ENCODE peak calls at places on chromosomes 5 and 9, in ten cellular contexts. U is right atrium auricular region, O is IMR-90, H is endodermal cell, X is uterus, T is A549, F is thyroid gland, L is ovary, N is mammary epithelial cell, M is lower lobe of right lung. Q is an unnamed sample. For H3K4me1, the result is how much of the 10 kb centered on the place peaks cover.

GRCh38 chr9:110842976-110843375 is 174.4 kb downstream of the MUSK start:
- DNase-seq in U (no peak), O (peak), H (no peak), X (no peak), T (no peak), F (no peak), L (no peak), N (no peak), M (no peak), Q (no peak)

GRCh38 chr5:73812962-73813588 is 187.1 kb downstream of the ARHGEF28 start:
- DNase-seq in U (no peak), O (no peak), H (no peak), X (peak), T (peak), F (peak), L (no peak), N (peak), M (no peak), Q (no peak)

GRCh38 chr5:170495796-170496195 is 8.0 kb upstream of the KCNIP1 start:
- DNase-seq in U (no peak), O (no peak), H (no peak), X (no peak), T (no peak), F (no peak), L (no peak), N (no peak), M (no peak), Q (no peak)

GRCh38 chr5:79330071-79330470 is 94.1 kb downstream of the JMY start:
- DNase-seq in U (no peak), O (peak), H (no peak), X (no peak), T (no peak), F (no peak), L (no peak), N (no peak), M (no peak), Q (no peak)

GRCh38 chr5:922745-923472 is 30.2 kb downstream of the TRIP13 start:
- DNase-seq in U (no peak), O (no peak), H (no peak), X (peak), T (no peak), F (no peak), L (no peak), N (no peak), M (no peak), Q (no peak)

GRCh38 chr5:111461261-111461671 is 51.1 kb downstream of the STARD4 start:
- DNase-seq in U (no peak), O (peak), H (peak), X (no peak), T (peak), F (no peak), L (no peak), N (peak), M (no peak), Q (no peak)

GRCh38 chr5:134275822-134276221 is 49.9 kb upstream of the PPP2CA start:
- DNase-seq in U (no peak), O (peak), H (no peak), X (no peak), T (no peak), F (no peak), L (no peak), N (no peak), M (no peak), Q (no peak)

GRCh38 chr5:171528865-171529264 is 109.4 kb downstream of the FGF18 start:
- DNase-seq in U (no peak), O (no peak), H (no peak), X (no peak), T (no peak), F (no peak), L (no peak), N (no peak), M (no peak), Q (no peak)

GRCh38 chr9:87882627-87883026 is at the start of gene SPATA31E1:
- DNase-seq in U (no peak), O (no peak), H (peak), X (no peak), T (no peak), F (no peak), L (no peak), N (no peak), M (no peak), Q (no peak)

GRCh38 chr5:167466992-167467391 is 824.5 kb upstream of the WWC1 start:
- DNase-seq in U (no peak), O (no peak), H (peak), X (no peak), T (no peak), F (no peak), L (no peak), N (no peak), M (no peak), Q (no peak)

GRCh38 chr5:137815202-137815990 is 52.3 kb upstream of the MYOT start:
- DNase-seq in U (no peak), O (no peak), H (no peak), X (no peak), T (no peak), F (no peak), L (no peak), N (no peak), M (no peak), Q (no peak)

GRCh38 chr5:6470672-6471071 is 22.0 kb downstream of the UBE2QL1 start:
- DNase-seq in U (no peak), O (no peak), H (no peak), X (no peak), T (no peak), F (no peak), L (no peak), N (no peak), M (no peak), Q (no peak)

GRCh38 chr5:111494350-111494999 is 17.9 kb downstream of the STARD4 start:
- DNase-seq in U (no peak), O (peak), H (no peak), X (no peak), T (no peak), F (no peak), L (no peak), N (peak), M (no peak), Q (no peak)

GRCh38 chr5:156393980-156394379 is 67.0 kb downstream of the SGCD start:
- DNase-seq in U (no peak), O (no peak), H (no peak), X (no peak), T (no peak), F (no peak), L (no peak), N (no peak), M (no peak), Q (no peak)

GRCh38 chr5:163760498-163760897 is 255.1 kb downstream of the MAT2B start:
- DNase-seq in U (no peak), O (peak), H (no peak), X (no peak), T (no peak), F (no peak), L (no peak), N (peak), M (no peak), Q (no peak)

GRCh38 chr5:139659673-139660072 is 11.5 kb downstream of the CXXC5 start:
- DNase-seq in U (no peak), O (no peak), H (peak), X (no peak), T (no peak), F (no peak), L (no peak), N (no peak), M (no peak), Q (no peak)
- H3K4me1 ChIP-seq in U (half or more), O (half or more), H (under half), X (under half), T (half or more), F (half or more), L (under half), N (half or more), M (half or more), Q (under half)

DNA sequence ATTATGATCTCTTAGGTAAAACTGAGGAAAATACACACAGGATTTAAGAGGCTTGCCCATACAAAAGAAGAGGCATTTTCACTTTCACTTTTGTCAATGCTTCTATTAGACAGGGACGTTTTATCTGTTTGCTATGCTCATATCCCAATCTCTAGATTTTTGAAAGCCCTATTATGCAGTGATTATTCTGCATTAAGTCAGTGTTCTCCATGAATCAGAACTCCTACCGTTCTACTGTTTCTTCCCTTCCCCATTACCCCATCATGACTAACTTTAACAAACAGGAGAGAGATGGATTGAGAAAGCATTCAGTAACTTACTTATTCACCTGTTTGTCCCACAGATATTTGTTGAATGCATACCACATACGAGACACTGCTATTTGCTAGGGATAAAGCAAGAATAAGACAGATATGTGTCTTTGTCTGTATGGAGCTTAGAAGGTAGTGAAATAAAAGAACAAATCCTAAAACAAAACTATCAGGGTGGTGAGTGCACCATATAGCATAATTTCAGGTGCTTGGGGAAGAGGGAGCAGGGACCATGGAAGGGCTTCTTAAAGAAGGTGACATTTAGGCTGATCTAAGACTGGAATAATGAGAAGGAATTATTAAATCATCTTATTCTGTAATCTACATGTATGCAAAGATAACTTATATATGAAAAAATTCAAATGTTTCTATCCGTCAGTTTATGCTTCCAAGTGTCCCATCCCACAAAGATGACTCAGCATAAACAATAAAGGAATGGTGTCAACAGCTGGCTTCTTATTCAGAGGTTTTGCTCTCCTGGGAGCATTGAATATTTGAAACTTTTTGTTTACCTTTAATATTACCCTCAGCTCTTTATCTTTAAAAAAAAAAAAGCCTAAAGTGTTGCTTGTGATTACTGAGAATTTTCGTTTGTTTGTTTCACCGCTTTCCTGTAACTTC is 328.1 kb downstream of the HINT1 start:
- DNase-seq in U (no peak), O (no peak), H (no peak), X (no peak), T (peak), F (no peak), L (no peak), N (peak), M (no peak), Q (no peak)
- H3K4me3 ChIP-seq in U (peak), O (no peak), H (no peak), X (no peak), T (peak), F (no peak), L (peak), N (peak), M (peak), Q (peak)

DNA sequence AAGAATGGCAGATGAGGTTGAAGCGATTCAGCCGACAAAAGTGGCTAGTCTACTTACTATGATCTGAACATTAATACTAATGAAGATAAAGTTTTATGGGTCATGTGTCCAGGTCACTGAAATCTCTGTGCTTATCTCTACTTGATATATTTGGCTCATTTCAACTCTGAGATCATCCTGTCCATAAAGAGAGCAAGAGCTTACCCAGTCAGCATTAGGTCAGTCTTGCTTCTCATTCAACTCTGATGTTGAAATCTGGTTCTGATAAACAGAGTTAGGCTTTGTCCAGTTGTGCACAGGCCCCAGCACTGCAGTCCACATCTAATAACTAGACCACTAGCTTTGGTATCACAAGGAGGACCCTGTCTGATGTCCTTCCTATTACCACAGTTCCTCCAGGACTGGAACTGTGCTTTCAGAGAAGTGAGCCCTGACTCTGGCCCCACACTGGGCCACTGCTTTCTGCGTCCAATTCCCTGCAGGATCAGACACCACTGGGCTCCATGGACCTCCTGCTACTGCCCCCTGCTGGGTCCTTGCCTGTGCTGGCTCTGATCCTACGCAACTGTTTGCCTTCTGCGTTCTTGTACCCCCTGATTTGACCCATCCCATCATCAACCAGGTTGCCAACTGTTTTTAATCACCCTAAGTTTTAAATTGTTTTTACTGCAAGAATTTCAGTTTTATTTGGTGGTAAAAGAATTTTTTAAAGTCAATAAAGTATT is 23.7 kb upstream of the FAM120A start:
- DNase-seq in U (no peak), O (no peak), H (peak), X (no peak), T (no peak), F (no peak), L (no peak), N (no peak), M (no peak), Q (no peak)
- TF ChIP-seq CTCF in U (peak), O (no peak), H (peak), X (no peak), T (peak), F (peak), L (no peak), N (no peak), M (peak), Q (no peak)

DNA sequence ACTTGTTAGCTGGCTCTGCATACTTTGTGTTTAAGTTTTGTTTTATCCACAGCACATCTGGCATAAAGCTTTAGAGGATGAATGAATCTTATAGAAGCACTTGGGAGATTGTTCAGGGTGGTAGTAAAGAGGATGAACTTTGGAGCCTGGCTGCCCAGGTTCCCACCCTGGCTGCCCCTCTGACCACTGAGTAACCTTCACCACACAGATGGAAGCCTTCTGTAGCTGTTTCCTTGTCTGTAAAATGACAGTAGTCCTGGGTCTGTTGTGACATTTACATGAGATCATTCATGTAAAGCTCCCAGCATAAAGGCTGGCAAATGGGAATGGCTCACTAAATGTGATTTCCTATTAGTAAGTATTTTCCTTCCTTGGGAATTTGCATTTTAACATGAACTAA is 85.7 kb upstream of the FAM169A start:
- DNase-seq in U (no peak), O (no peak), H (no peak), X (no peak), T (no peak), F (no peak), L (no peak), N (no peak), M (no peak), Q (no peak)
- H3K4me1 ChIP-seq in U (under half), O (under half), H (under half), X (under half), T (under half), F (under half), L (under half), N (under half), M (under half), Q (under half)

GRCh38 chr5:81506378-81506777 is 112.4 kb upstream of the ACOT12 start:
- DNase-seq in U (no peak), O (no peak), H (no peak), X (no peak), T (no peak), F (no peak), L (no peak), N (no peak), M (no peak), Q (no peak)

GRCh38 chr5:81506900-81507588 is 113.1 kb upstream of the ACOT12 start:
- DNase-seq in U (peak), O (peak), H (peak), X (peak), T (peak), F (peak), L (peak), N (peak), M (no peak), Q (no peak)

GRCh38 chr5:81505672-81506071 is 111.7 kb upstream of the ACOT12 start:
- DNase-seq in U (no peak), O (no peak), H (no peak), X (no peak), T (no peak), F (no peak), L (no peak), N (no peak), M (no peak), Q (no peak)
- H3K4me3 ChIP-seq in U (no peak), O (no peak), H (no peak), X (no peak), T (no peak), F (no peak), L (no peak), N (no peak), M (peak), Q (no peak)

DNA sequence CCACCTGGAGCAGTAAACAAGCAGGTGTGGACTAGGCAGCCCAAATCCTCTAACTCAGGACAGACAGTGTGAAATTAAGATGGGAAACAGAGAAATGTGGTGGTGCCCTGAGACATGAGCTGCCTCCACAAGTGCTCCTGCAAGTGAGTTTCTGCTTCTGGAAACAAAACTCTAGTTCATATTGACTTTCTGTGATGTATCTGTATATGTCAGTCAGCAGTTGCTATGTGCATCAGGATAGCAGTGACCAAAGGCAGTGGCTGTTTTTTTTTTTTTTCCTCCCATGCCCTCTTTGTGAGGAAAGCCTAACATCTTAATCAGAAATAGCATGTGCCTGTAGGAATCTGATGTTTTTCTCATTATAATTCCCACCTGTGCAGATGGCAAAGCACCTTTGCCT is 318.4 kb upstream of the SEMA6A start:
- DNase-seq in U (no peak), O (no peak), H (no peak), X (no peak), T (no peak), F (no peak), L (no peak), N (no peak), M (no peak), Q (no peak)
- TF ChIP-seq CTCF in U (no peak), O (no peak), H (no peak), X (no peak), T (no peak), F (no peak), L (no peak), N (no peak), M (no peak), Q (no peak)

GRCh38 chr5:172897691-172898512 is 61.3 kb upstream of the RPL26L1 start:
- DNase-seq in U (no peak), O (peak), H (no peak), X (no peak), T (peak), F (peak), L (no peak), N (no peak), M (no peak), Q (no peak)
- H3K4me1 ChIP-seq in U (half or more), O (under half), H (under half), X (under half), T (half or more), F (under half), L (under half), N (under half), M (half or more), Q (half or more)

GRCh38 chr5:117454716-117455212 is 880.1 kb upstream of the SEMA6A start:
- DNase-seq in U (peak), O (peak), H (peak), X (peak), T (peak), F (peak), L (peak), N (peak), M (peak), Q (peak)
- H3K4me3 ChIP-seq in U (peak), O (no peak), H (no peak), X (no peak), T (no peak), F (peak), L (peak), N (peak), M (peak), Q (peak)

GRCh38 chr5:140239939-140240700 is 62.8 kb downstream of the PFDN1 start:
- DNase-seq in U (no peak), O (peak), H (peak), X (peak), T (peak), F (peak), L (peak), N (no peak), M (peak), Q (no peak)
- TF ChIP-seq CTCF in U (peak), O (peak), H (peak), X (peak), T (peak), F (peak), L (peak), N (peak), M (peak), Q (peak)

Q was measured in RWPE2.